ENCODE peak calls at places on chromosomes 4 and X, in six cellular contexts. G is CD8-positive, alpha-beta memory T cell; X is HEK293T; H is NCI-H2171 treated with DMSO at 0.1 percent for 48 hours; U is endodermal cell; W is sciatic nerve. Q is an unnamed sample.

GRCh38 chr4:176404591-176404990 is 84.8 kb downstream of the SPCS3 start:
- DNase-seq in G (no peak), X (no peak), H (no peak), U (no peak), W (no peak), Q (no peak)

GRCh38 chrX:117508021-117508420 is 608.6 kb downstream of the KLHL13 start:
- DNase-seq in G (no peak), X (no peak), H (no peak), U (no peak), W (no peak), Q (no peak)

GRCh38 chrX:15298780-15299179 is 16.7 kb downstream of the ASB11 start:
- DNase-seq in G (no peak), X (no peak), H (no peak), U (no peak), W (no peak), Q (no peak)

GRCh38 chrX:106415276-106415895 is 196.4 kb upstream of the RADX start:
- DNase-seq in G (peak), X (peak), H (peak), U (peak), W (no peak), Q (peak)

GRCh38 chr4:8857682-8858187 is 13.9 kb downstream of the HMX1 start:
- DNase-seq in G (no peak), X (no peak), H (no peak), U (peak), W (no peak), Q (no peak)

GRCh38 chrX:10756365-10756915 is 136.1 kb upstream of the MID1 start:
- DNase-seq in G (no peak), X (peak), H (no peak), U (no peak), W (no peak), Q (no peak)

GRCh38 chrX:48475295-48475694 is 704 bp upstream of the FTSJ1 start:
- DNase-seq in G (no peak), X (no peak), H (no peak), U (no peak), W (no peak), Q (no peak)

GRCh38 chr4:185395255-185395955 is at the start of gene LRP2BP:
- DNase-seq in G (peak), X (no peak), H (peak), U (no peak), W (no peak), Q (peak)

GRCh38 chrX:32451954-32452518 is 759.3 kb downstream of the DMD start:
- DNase-seq in G (no peak), X (no peak), H (no peak), U (no peak), W (no peak), Q (no peak)

GRCh38 chrX:97026406-97026805 is 142.7 kb downstream of the RPA4 start:
- DNase-seq in G (no peak), X (no peak), H (peak), U (no peak), W (no peak), Q (no peak)

GRCh38 chrX:49309401-49309981 is 6.0 kb downstream of the GAGE10 start:
- DNase-seq in G (peak), X (no peak), H (no peak), U (peak), W (no peak), Q (no peak)

GRCh38 chr4:128347175-128347868 is 59.7 kb upstream of the PGRMC2 start:
- DNase-seq in G (no peak), X (no peak), H (no peak), U (no peak), W (no peak), Q (no peak)

GRCh38 chr4:71187399-71188196 is 151.2 kb upstream of the SLC4A4 start:
- DNase-seq in G (peak), X (peak), H (peak), U (peak), W (peak), Q (peak)

GRCh38 chrX:42615161-42615563 is 162.8 kb downstream of the PPP1R2C start:
- DNase-seq in G (peak), X (no peak), H (no peak), U (peak), W (no peak), Q (no peak)

GRCh38 chr4:142284402-142285221 is 561.5 kb downstream of the INPP4B start:
- DNase-seq in G (no peak), X (no peak), H (no peak), U (no peak), W (no peak), Q (no peak)